ENCODE peak calls at places on chromosomes 12 and 14, in ten cellular contexts. I is fibroblast of lung, X is D341Med, L is Ammon's horn, Q is OCI-LY7, W is endodermal cell, V is lower leg skin, H is fibroblast of mammary gland, N is dermis blood vessel endothelial cell, O is non-pigmented ciliary epithelial cell. C is an unnamed sample.

GRCh38 chr12:12492547-12492946 is 70.1 kb downstream of the DUSP16 start:
- DNase-seq in I (no peak), X (no peak), L (no peak), Q (no peak), W (no peak), V (no peak), H (no peak), N (no peak), O (no peak), C (no peak)

GRCh38 chr12:101552277-101552676 is 42.5 kb upstream of the MYBPC1 start:
- DNase-seq in I (peak), X (no peak), L (peak), Q (no peak), W (peak), V (no peak), H (peak), N (no peak), O (peak), C (no peak)

GRCh38 chr12:113073586-113073985 is 17.1 kb downstream of the DTX1 start:
- DNase-seq in I (no peak), X (no peak), L (no peak), Q (peak), W (no peak), V (no peak), H (no peak), N (no peak), O (no peak), C (no peak)

GRCh38 chr14:100025111-100025510 is 40.1 kb upstream of the EVL start:
- DNase-seq in I (peak), X (peak), L (no peak), Q (peak), W (peak), V (no peak), H (peak), N (peak), O (no peak), C (peak)

GRCh38 chr14:23709923-23710322 is 73.8 kb downstream of the DHRS2 start:
- DNase-seq in I (no peak), X (no peak), L (no peak), Q (no peak), W (no peak), V (no peak), H (no peak), N (no peak), O (no peak), C (no peak)

GRCh38 chr14:75520852-75521251 is 1.4 kb upstream of the BATF start:
- DNase-seq in I (no peak), X (no peak), L (no peak), Q (no peak), W (no peak), V (no peak), H (no peak), N (no peak), O (no peak), C (no peak)

GRCh38 chr14:32925439-32925838 is 13.2 kb upstream of the NPAS3 start:
- DNase-seq in I (no peak), X (no peak), L (no peak), Q (no peak), W (no peak), V (no peak), H (no peak), N (no peak), O (no peak), C (no peak)

GRCh38 chr14:67996235-67996634 is 176.7 kb downstream of the RAD51B start:
- DNase-seq in I (no peak), X (no peak), L (no peak), Q (no peak), W (no peak), V (no peak), H (no peak), N (no peak), O (no peak), C (no peak)

GRCh38 chr14:25090716-25091454 is 40.9 kb upstream of the STXBP6 start:
- DNase-seq in I (no peak), X (no peak), L (no peak), Q (no peak), W (peak), V (no peak), H (peak), N (no peak), O (peak), C (no peak)

GRCh38 chr14:70148911-70149675 is 39.7 kb downstream of the SLC8A3 start:
- DNase-seq in I (no peak), X (no peak), L (no peak), Q (no peak), W (no peak), V (no peak), H (no peak), N (no peak), O (no peak), C (no peak)

GRCh38 chr12:110048242-110049027 is at the start of gene C12orf76:
- DNase-seq in I (peak), X (peak), L (peak), Q (peak), W (peak), V (peak), H (peak), N (peak), O (peak), C (peak)

GRCh38 chr14:96274122-96274910 is 18.3 kb downstream of the BDKRB1 start:
- DNase-seq in I (peak), X (no peak), L (peak), Q (no peak), W (no peak), V (no peak), H (peak), N (no peak), O (peak), C (no peak)

GRCh38 chr12:98465505-98465904 is 49.9 kb upstream of the TMPO start:
- DNase-seq in I (no peak), X (no peak), L (no peak), Q (no peak), W (no peak), V (no peak), H (no peak), N (no peak), O (no peak), C (no peak)

GRCh38 chr12:2414810-2415567 is 362.2 kb downstream of the CACNA1C start:
- DNase-seq in I (no peak), X (no peak), L (no peak), Q (no peak), W (no peak), V (no peak), H (peak), N (no peak), O (no peak), C (no peak)

GRCh38 chr12:49451468-49452259 is 84.4 kb downstream of the SPATS2 start:
- DNase-seq in I (no peak), X (no peak), L (no peak), Q (no peak), W (no peak), V (no peak), H (no peak), N (no peak), O (no peak), C (no peak)

C was measured in Peyer's patch.